ENCODE peak calls at places on chromosome 5, in five cellular contexts. One of them, this sample, is unnamed.

GRCh38 chr5:149712439-149713147 is 17.5 kb upstream of the PPARGC1B start:
- DNase-seq in HepG2: no peak
- DNase-seq in GM12878: no peak
- DNase-seq in SK-N-SH: no peak
- DNase-seq in H1: no peak
- DNase-seq in this sample: no peak

GRCh38 chr5:179461576-179461975 is 88.8 kb upstream of the RUFY1 start:
- DNase-seq in HepG2: no peak
- DNase-seq in GM12878: no peak
- DNase-seq in SK-N-SH: no peak
- DNase-seq in H1: no peak
- DNase-seq in this sample: no peak

GRCh38 chr5:159826351-159827222 is 89.7 kb upstream of the ADRA1B start:
- DNase-seq in HepG2: no peak
- DNase-seq in GM12878: peak; percentile 50
- DNase-seq in SK-N-SH: no peak
- DNase-seq in H1: no peak
- DNase-seq in this sample: no peak

GRCh38 chr5:145811834-145812625 is 23.1 kb downstream of the PRELID2 start:
- DNase-seq in HepG2: peak; percentile 6
- DNase-seq in GM12878: no peak
- DNase-seq in SK-N-SH: no peak
- DNase-seq in H1: no peak
- DNase-seq in this sample: no peak

GRCh38 chr5:93378073-93378472 is 202.9 kb downstream of the NR2F1-AS1 start:
- DNase-seq in HepG2: no peak
- DNase-seq in GM12878: no peak
- DNase-seq in SK-N-SH: no peak
- DNase-seq in H1: no peak
- DNase-seq in this sample: no peak

GRCh38 chr5:159032656-159033350 is 66.9 kb downstream of the EBF1 start:
- DNase-seq in HepG2: no peak
- DNase-seq in GM12878: no peak
- DNase-seq in SK-N-SH: no peak
- DNase-seq in H1: no peak
- DNase-seq in this sample: no peak

GRCh38 chr5:134312796-134313195 is 54.2 kb downstream of the CDKL3 start:
- DNase-seq in HepG2: no peak
- DNase-seq in GM12878: no peak
- DNase-seq in SK-N-SH: no peak
- DNase-seq in H1: no peak
- DNase-seq in this sample: no peak

GRCh38 chr5:92838253-92838652 is 742.8 kb downstream of the NR2F1-AS1 start:
- DNase-seq in HepG2: peak; percentile 37
- DNase-seq in GM12878: no peak
- DNase-seq in SK-N-SH: no peak
- DNase-seq in H1: no peak
- DNase-seq in this sample: no peak

GRCh38 chr5:11452854-11453253 is 451.4 kb downstream of the CTNND2 start:
- DNase-seq in HepG2: no peak
- DNase-seq in GM12878: no peak
- DNase-seq in SK-N-SH: no peak
- DNase-seq in H1: no peak
- DNase-seq in this sample: no peak

GRCh38 chr5:108238936-108239887 is 142.7 kb downstream of the FBXL17 start:
- DNase-seq in HepG2: no peak
- DNase-seq in GM12878: no peak
- DNase-seq in SK-N-SH: no peak
- DNase-seq in H1: no peak
- DNase-seq in this sample: no peak

GRCh38 chr5:132001647-132002561 is 9.6 kb downstream of the ACSL6 start:
- DNase-seq in HepG2: peak; percentile 97
- DNase-seq in GM12878: no peak
- DNase-seq in SK-N-SH: no peak
- DNase-seq in H1: no peak
- DNase-seq in this sample: no peak

GRCh38 chr5:90135979-90136378 is 273.6 kb downstream of the CETN3 start:
- DNase-seq in HepG2: peak; percentile 31
- DNase-seq in GM12878: no peak
- DNase-seq in SK-N-SH: no peak
- DNase-seq in H1: peak; percentile 79
- DNase-seq in this sample: peak; percentile 15

GRCh38 chr5:6525910-6526309 is 77.3 kb downstream of the UBE2QL1 start:
- DNase-seq in HepG2: peak; percentile 21
- DNase-seq in GM12878: no peak
- DNase-seq in SK-N-SH: peak; percentile 77
- DNase-seq in H1: peak; percentile 56
- DNase-seq in this sample: peak; percentile 63

DNA sequence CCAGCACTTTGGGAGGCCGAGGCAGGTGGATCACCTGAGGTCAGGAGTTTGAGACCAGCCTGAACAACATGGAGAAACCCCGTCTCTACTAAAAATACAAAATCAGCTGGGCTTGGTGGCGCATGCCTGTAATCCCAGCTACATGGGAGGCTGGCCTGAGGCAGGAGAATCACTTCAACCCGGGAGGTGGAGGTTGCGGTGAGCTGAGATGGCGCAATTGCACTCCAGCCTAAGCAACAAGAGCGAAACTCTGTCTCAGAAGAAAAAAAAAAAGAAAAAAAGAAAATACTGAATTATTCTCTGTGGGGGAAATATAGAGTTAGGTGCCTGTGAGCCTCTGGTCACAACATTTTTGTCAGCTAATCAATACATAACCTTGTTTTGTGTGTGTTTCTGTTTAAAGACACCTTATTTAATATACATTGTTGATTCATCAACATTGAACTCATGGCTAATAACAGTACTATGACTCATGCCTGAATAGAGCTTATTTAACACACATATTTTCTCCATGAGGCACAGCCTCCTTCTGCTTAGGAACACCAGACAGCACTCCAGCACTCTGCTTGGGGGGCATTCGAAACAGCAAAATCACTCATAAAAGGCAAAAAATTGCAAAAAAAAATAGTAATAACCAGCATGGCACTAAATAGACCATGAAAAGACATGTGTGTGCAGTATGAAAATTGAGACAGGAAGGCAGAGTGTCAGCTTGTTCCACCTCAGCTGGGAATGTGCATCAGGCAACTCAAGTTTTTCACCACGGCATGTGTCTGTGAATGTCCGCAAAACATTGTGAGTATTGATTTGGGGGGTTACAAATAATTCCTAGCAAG is at the start of gene IL31RA:
- DNase-seq in HepG2: peak; percentile 11
- DNase-seq in GM12878: no peak
- DNase-seq in SK-N-SH: no peak
- DNase-seq in H1: no peak
- DNase-seq in this sample: no peak
- TF ChIP-seq JUND in HepG2: no peak
- TF ChIP-seq JUND in GM12878: no peak
- TF ChIP-seq JUND in SK-N-SH: peak; percentile 87
- TF ChIP-seq JUND in H1: no peak
- TF ChIP-seq JUND in this sample: no peak

DNA sequence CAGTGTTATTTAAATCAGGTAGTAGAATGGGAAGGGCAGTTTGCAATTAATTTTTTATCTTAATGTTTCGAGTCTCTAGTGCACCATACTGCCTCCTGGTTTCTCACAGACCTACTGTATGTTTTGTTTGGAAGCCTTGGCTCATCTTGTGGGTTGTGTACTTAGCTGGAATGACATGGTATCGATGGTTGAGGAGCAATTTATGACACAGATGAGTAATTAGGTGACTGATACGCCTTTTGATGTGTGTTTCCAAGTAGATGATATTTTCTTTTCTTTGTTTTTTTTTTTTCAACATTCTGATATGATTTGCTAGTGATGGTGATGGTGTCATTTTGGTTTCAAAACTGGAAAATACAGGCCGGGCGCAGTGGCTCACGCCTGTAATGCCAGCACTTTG is 16.1 kb downstream of the BASP1 start:
- DNase-seq in HepG2: no peak
- DNase-seq in GM12878: no peak
- DNase-seq in SK-N-SH: no peak
- DNase-seq in H1: no peak
- DNase-seq in this sample: no peak
- TF ChIP-seq EP300 in HepG2: no peak
- TF ChIP-seq EP300 in GM12878: no peak
- TF ChIP-seq EP300 in SK-N-SH: no peak
- TF ChIP-seq EP300 in H1: no peak
- TF ChIP-seq EP300 in this sample: no peak

GRCh38 chr5:104793031-104793430 is 1230.4 kb upstream of the NUDT12 start:
- DNase-seq in HepG2: no peak
- DNase-seq in GM12878: no peak
- DNase-seq in SK-N-SH: no peak
- DNase-seq in H1: no peak
- DNase-seq in this sample: no peak
- TF ChIP-seq JUND in HepG2: no peak
- TF ChIP-seq JUND in GM12878: no peak
- TF ChIP-seq JUND in SK-N-SH: no peak
- TF ChIP-seq JUND in H1: no peak
- TF ChIP-seq JUND in this sample: no peak

GRCh38 chr5:41414598-41414997 is 95.8 kb downstream of the PLCXD3 start:
- DNase-seq in HepG2: peak; percentile 79
- DNase-seq in GM12878: no peak
- DNase-seq in SK-N-SH: no peak
- DNase-seq in H1: no peak
- DNase-seq in this sample: peak; percentile 7
- TF ChIP-seq EP300 in HepG2: peak; percentile 54
- TF ChIP-seq EP300 in GM12878: no peak
- TF ChIP-seq EP300 in SK-N-SH: peak; percentile 99
- TF ChIP-seq EP300 in H1: no peak
- TF ChIP-seq EP300 in this sample: no peak

GRCh38 chr5:91331705-91332104 is 51.4 kb downstream of the ARRDC3 start:
- DNase-seq in HepG2: no peak
- DNase-seq in GM12878: no peak
- DNase-seq in SK-N-SH: no peak
- DNase-seq in H1: no peak
- DNase-seq in this sample: no peak

GRCh38 chr5:91328743-91329142 is 54.4 kb downstream of the ARRDC3 start:
- DNase-seq in HepG2: no peak
- DNase-seq in GM12878: no peak
- DNase-seq in SK-N-SH: no peak
- DNase-seq in H1: no peak
- DNase-seq in this sample: no peak

GRCh38 chr5:91332267-91333044 is 50.7 kb downstream of the ARRDC3 start:
- DNase-seq in HepG2: peak; percentile 78
- DNase-seq in GM12878: no peak
- DNase-seq in SK-N-SH: no peak
- DNase-seq in H1: no peak
- DNase-seq in this sample: peak; percentile 37

DNA sequence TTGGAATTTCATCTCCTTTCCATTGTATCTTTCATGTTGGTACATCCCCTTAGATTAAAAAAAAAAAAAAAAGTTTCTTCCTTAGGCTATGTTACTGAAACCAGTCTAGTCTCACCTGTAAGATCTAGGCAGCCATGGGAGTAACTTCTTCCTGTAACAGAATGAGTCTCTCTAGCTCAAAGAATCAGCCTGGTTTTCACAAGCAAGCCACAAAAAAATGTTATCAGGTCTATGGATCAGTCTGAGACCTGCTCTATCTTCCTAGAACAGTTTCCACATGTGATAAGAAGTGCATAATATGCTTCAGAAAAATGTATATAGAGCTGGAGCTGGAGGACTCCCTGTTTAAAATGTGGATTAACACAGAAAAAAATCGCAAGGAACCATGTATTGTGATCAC is 53.8 kb downstream of the ARRDC3 start:
- DNase-seq in HepG2: no peak
- DNase-seq in GM12878: no peak
- DNase-seq in SK-N-SH: no peak
- DNase-seq in H1: no peak
- DNase-seq in this sample: no peak
- TF ChIP-seq JUND in HepG2: no peak
- TF ChIP-seq JUND in GM12878: no peak
- TF ChIP-seq JUND in SK-N-SH: no peak
- TF ChIP-seq JUND in H1: no peak
- TF ChIP-seq JUND in this sample: no peak

GRCh38 chr5:88248094-88248493 is 20.6 kb downstream of the TMEM161B start:
- DNase-seq in HepG2: no peak
- DNase-seq in GM12878: no peak
- DNase-seq in SK-N-SH: no peak
- DNase-seq in H1: no peak
- DNase-seq in this sample: no peak

GRCh38 chr5:88248743-88249540 is 19.7 kb downstream of the TMEM161B start:
- DNase-seq in HepG2: no peak
- DNase-seq in GM12878: no peak
- DNase-seq in SK-N-SH: no peak
- DNase-seq in H1: no peak
- DNase-seq in this sample: no peak

GRCh38 chr5:88245241-88245892 is 23.3 kb downstream of the TMEM161B start:
- DNase-seq in HepG2: peak; percentile 23
- DNase-seq in GM12878: no peak
- DNase-seq in SK-N-SH: no peak
- DNase-seq in H1: no peak
- DNase-seq in this sample: no peak

GRCh38 chr5:88245893-88246244 is 22.8 kb downstream of the TMEM161B start:
- DNase-seq in HepG2: peak; percentile 35
- DNase-seq in GM12878: no peak
- DNase-seq in SK-N-SH: no peak
- DNase-seq in H1: no peak
- DNase-seq in this sample: no peak

DNA sequence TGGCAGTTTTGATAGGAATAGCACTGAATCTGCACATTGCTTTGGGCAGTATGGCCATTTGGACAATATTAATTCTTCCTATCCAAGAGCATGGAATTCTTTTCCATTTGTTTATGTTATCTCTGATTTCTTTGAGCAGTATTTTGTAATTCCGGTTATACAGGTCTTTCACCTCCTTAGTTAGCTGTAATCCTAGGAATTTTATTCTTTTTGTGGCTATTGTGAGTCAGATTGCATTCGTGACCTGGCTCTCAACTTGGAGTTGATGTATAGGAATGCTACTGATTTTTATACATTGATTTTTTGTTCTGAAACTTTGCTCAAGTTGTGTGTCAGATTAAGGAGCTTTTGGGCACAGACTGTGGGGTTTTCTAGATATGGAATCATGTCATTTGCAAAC is 24.0 kb downstream of the TMEM161B start:
- DNase-seq in HepG2: no peak
- DNase-seq in GM12878: no peak
- DNase-seq in SK-N-SH: no peak
- DNase-seq in H1: no peak
- DNase-seq in this sample: no peak
- TF ChIP-seq EP300 in HepG2: no peak
- TF ChIP-seq EP300 in GM12878: no peak
- TF ChIP-seq EP300 in SK-N-SH: no peak
- TF ChIP-seq EP300 in H1: no peak
- TF ChIP-seq EP300 in this sample: no peak

DNA sequence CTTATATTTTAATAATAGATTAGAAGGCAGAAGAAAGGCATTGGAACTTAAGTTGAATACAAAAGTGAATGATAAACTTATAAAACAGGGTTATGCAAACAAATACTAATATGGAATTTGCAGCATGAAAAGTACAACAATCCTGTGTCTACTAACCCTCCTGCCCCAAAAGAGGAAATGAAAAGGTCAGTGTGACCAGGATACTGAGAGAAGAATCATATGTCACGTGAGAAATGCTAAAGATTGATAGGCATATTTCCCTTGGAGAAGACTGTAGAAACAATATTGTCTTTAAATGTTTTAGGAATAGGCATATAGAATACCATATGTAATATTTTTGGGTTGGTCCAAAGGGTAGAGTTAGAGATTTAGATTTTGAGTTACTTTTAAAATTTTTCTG is 3.8 kb downstream of the WDR36 start:
- DNase-seq in HepG2: no peak
- DNase-seq in GM12878: no peak
- DNase-seq in SK-N-SH: no peak
- DNase-seq in H1: no peak
- DNase-seq in this sample: no peak
- TF ChIP-seq JUND in HepG2: no peak
- TF ChIP-seq JUND in GM12878: no peak
- TF ChIP-seq JUND in SK-N-SH: no peak
- TF ChIP-seq JUND in H1: no peak
- TF ChIP-seq JUND in this sample: no peak

GRCh38 chr5:58462154-58462553 is 2.3 kb upstream of the PLK2 start:
- DNase-seq in HepG2: peak; percentile 82
- DNase-seq in GM12878: no peak
- DNase-seq in SK-N-SH: peak; percentile 2
- DNase-seq in H1: no peak
- DNase-seq in this sample: peak; percentile 9
- TF ChIP-seq EP300 in HepG2: peak; percentile 60
- TF ChIP-seq EP300 in GM12878: no peak
- TF ChIP-seq EP300 in SK-N-SH: no peak
- TF ChIP-seq EP300 in H1: no peak
- TF ChIP-seq EP300 in this sample: no peak

This sample was measured in K562.